ENCODE peak calls at places on chromosomes 12 and 14, in seven cellular contexts. One of them, this sample, is unnamed.

GRCh38 chr14:61671086-61671485 is 24.2 kb upstream of the HIF1A start:
- DNase-seq in head of caudate nucleus: no peak
- DNase-seq in GM03348: no peak
- DNase-seq in Calu3: no peak
- DNase-seq in WTC11: no peak
- DNase-seq in heart right ventricle: no peak
- DNase-seq in GM04504: no peak
- DNase-seq in this sample: no peak

GRCh38 chr12:75935544-75936242 is 95.9 kb downstream of the PHLDA1 start:
- DNase-seq in GM03348: no peak
- DNase-seq in GM04504: no peak
- DNase-seq in WTC11: no peak
- DNase-seq in heart right ventricle: no peak
- DNase-seq in Calu3: no peak
- DNase-seq in head of caudate nucleus: no peak
- DNase-seq in this sample: no peak

GRCh38 chr12:88453323-88453722 is 126.9 kb downstream of the KITLG start:
- DNase-seq in Calu3: no peak
- DNase-seq in GM03348: no peak
- DNase-seq in head of caudate nucleus: no peak
- DNase-seq in GM04504: no peak
- DNase-seq in heart right ventricle: no peak
- DNase-seq in WTC11: no peak
- DNase-seq in this sample: peak

GRCh38 chr12:6849976-6850560 is 1.0 kb downstream of the CDCA3 start:
- DNase-seq in head of caudate nucleus: no peak
- DNase-seq in GM04504: no peak
- DNase-seq in Calu3: no peak
- DNase-seq in GM03348: no peak
- DNase-seq in WTC11: no peak
- DNase-seq in heart right ventricle: no peak
- DNase-seq in this sample: no peak

GRCh38 chr12:19261773-19262172 is 132.2 kb downstream of the PLEKHA5 start:
- DNase-seq in WTC11: no peak
- DNase-seq in head of caudate nucleus: no peak
- DNase-seq in GM03348: no peak
- DNase-seq in GM04504: no peak
- DNase-seq in Calu3: no peak
- DNase-seq in heart right ventricle: no peak
- DNase-seq in this sample: peak

GRCh38 chr12:43338848-43339526 is 213.0 kb downstream of the ADAMTS20 start:
- DNase-seq in WTC11: no peak
- DNase-seq in GM04504: peak
- DNase-seq in GM03348: peak
- DNase-seq in Calu3: peak
- DNase-seq in heart right ventricle: peak
- DNase-seq in head of caudate nucleus: no peak
- DNase-seq in this sample: peak

GRCh38 chr12:59808317-59808910 is 212.6 kb downstream of the SLC16A7 start:
- DNase-seq in Calu3: no peak
- DNase-seq in GM04504: no peak
- DNase-seq in heart right ventricle: no peak
- DNase-seq in GM03348: peak
- DNase-seq in head of caudate nucleus: no peak
- DNase-seq in WTC11: no peak
- DNase-seq in this sample: peak

GRCh38 chr14:26811756-26812305 is 214.0 kb upstream of the NOVA1 start:
- DNase-seq in head of caudate nucleus: no peak
- DNase-seq in WTC11: no peak
- DNase-seq in heart right ventricle: no peak
- DNase-seq in GM03348: no peak
- DNase-seq in Calu3: no peak
- DNase-seq in GM04504: no peak
- DNase-seq in this sample: peak

GRCh38 chr12:60279224-60279623 is 683.4 kb downstream of the SLC16A7 start:
- DNase-seq in WTC11: no peak
- DNase-seq in heart right ventricle: no peak
- DNase-seq in head of caudate nucleus: no peak
- DNase-seq in GM03348: peak
- DNase-seq in Calu3: no peak
- DNase-seq in GM04504: peak
- DNase-seq in this sample: no peak

GRCh38 chr12:46915082-46915481 is 89.3 kb upstream of the SLC38A4 start:
- DNase-seq in GM03348: peak
- DNase-seq in GM04504: peak
- DNase-seq in Calu3: no peak
- DNase-seq in head of caudate nucleus: no peak
- DNase-seq in WTC11: no peak
- DNase-seq in heart right ventricle: no peak
- DNase-seq in this sample: peak

GRCh38 chr12:42213023-42213422 is 25.0 kb downstream of the YAF2 start:
- DNase-seq in GM03348: no peak
- DNase-seq in WTC11: no peak
- DNase-seq in Calu3: no peak
- DNase-seq in head of caudate nucleus: no peak
- DNase-seq in heart right ventricle: peak
- DNase-seq in GM04504: no peak
- DNase-seq in this sample: no peak

GRCh38 chr12:13000935-13001724 is 1.1 kb upstream of the HEBP1 start:
- DNase-seq in GM03348: peak
- DNase-seq in Calu3: peak
- DNase-seq in heart right ventricle: peak
- DNase-seq in GM04504: no peak
- DNase-seq in WTC11: peak
- DNase-seq in head of caudate nucleus: peak
- DNase-seq in this sample: peak

GRCh38 chr12:2804390-2805145 is 7.9 kb upstream of the ITFG2 start:
- DNase-seq in heart right ventricle: peak
- DNase-seq in WTC11: no peak
- DNase-seq in Calu3: no peak
- DNase-seq in GM03348: peak
- DNase-seq in GM04504: peak
- DNase-seq in head of caudate nucleus: no peak
- DNase-seq in this sample: peak

GRCh38 chr14:76908834-76909233 is 82.6 kb downstream of the LRRC74A start:
- DNase-seq in GM04504: no peak
- DNase-seq in WTC11: no peak
- DNase-seq in heart right ventricle: no peak
- DNase-seq in GM03348: no peak
- DNase-seq in Calu3: no peak
- DNase-seq in head of caudate nucleus: no peak
- DNase-seq in this sample: no peak

GRCh38 chr12:110677206-110677911 is 11.6 kb downstream of the HVCN1 start:
- DNase-seq in WTC11: no peak
- DNase-seq in heart right ventricle: peak
- DNase-seq in Calu3: no peak
- DNase-seq in GM03348: no peak
- DNase-seq in head of caudate nucleus: peak
- DNase-seq in GM04504: no peak
- DNase-seq in this sample: no peak

GRCh38 chr12:17642340-17642650 is 447.7 kb downstream of the RERGL start:
- DNase-seq in WTC11: no peak
- DNase-seq in heart right ventricle: no peak
- DNase-seq in Calu3: no peak
- DNase-seq in GM04504: no peak
- DNase-seq in head of caudate nucleus: no peak
- DNase-seq in GM03348: no peak
- DNase-seq in this sample: no peak

GRCh38 chr12:21324551-21324950 is 10.2 kb downstream of the SLCO1A2 start:
- DNase-seq in GM04504: no peak
- DNase-seq in head of caudate nucleus: no peak
- DNase-seq in heart right ventricle: no peak
- DNase-seq in GM03348: no peak
- DNase-seq in WTC11: no peak
- DNase-seq in Calu3: no peak
- DNase-seq in this sample: no peak

GRCh38 chr12:76866726-76867125 is 12.1 kb downstream of the CSRP2 start:
- DNase-seq in Calu3: no peak
- DNase-seq in WTC11: no peak
- DNase-seq in GM04504: peak
- DNase-seq in heart right ventricle: no peak
- DNase-seq in head of caudate nucleus: no peak
- DNase-seq in GM03348: peak
- DNase-seq in this sample: peak

GRCh38 chr14:49303952-49304516 is 282.1 kb downstream of the RPS29 start:
- DNase-seq in heart right ventricle: peak
- DNase-seq in GM04504: no peak
- DNase-seq in head of caudate nucleus: no peak
- DNase-seq in Calu3: peak
- DNase-seq in WTC11: peak
- DNase-seq in GM03348: peak
- DNase-seq in this sample: no peak

GRCh38 chr12:27667540-27667939 is 28.7 kb upstream of the REP15 start:
- DNase-seq in GM03348: peak
- DNase-seq in GM04504: peak
- DNase-seq in WTC11: no peak
- DNase-seq in heart right ventricle: no peak
- DNase-seq in Calu3: no peak
- DNase-seq in head of caudate nucleus: no peak
- DNase-seq in this sample: peak

GRCh38 chr14:35365130-35366047 is 39.2 kb downstream of the NFKBIA start:
- DNase-seq in head of caudate nucleus: no peak
- DNase-seq in heart right ventricle: peak
- DNase-seq in GM03348: peak
- DNase-seq in GM04504: no peak
- DNase-seq in Calu3: peak
- DNase-seq in WTC11: no peak
- DNase-seq in this sample: peak

GRCh38 chr12:89783321-89784060 is 74.9 kb upstream of the ATP2B1 start:
- DNase-seq in GM03348: peak
- DNase-seq in Calu3: no peak
- DNase-seq in heart right ventricle: peak
- DNase-seq in WTC11: no peak
- DNase-seq in GM04504: peak
- DNase-seq in head of caudate nucleus: peak
- DNase-seq in this sample: peak

GRCh38 chr12:80821513-80822000 is 104.8 kb downstream of the MYF5 start:
- DNase-seq in Calu3: no peak
- DNase-seq in WTC11: peak
- DNase-seq in heart right ventricle: peak
- DNase-seq in GM04504: no peak
- DNase-seq in head of caudate nucleus: no peak
- DNase-seq in GM03348: no peak
- DNase-seq in this sample: no peak

GRCh38 chr12:61823102-61823501 is 437.1 kb upstream of the USP15 start:
- DNase-seq in head of caudate nucleus: no peak
- DNase-seq in heart right ventricle: no peak
- DNase-seq in Calu3: no peak
- DNase-seq in WTC11: no peak
- DNase-seq in GM04504: no peak
- DNase-seq in GM03348: no peak
- DNase-seq in this sample: no peak

GRCh38 chr12:122947352-122947792 is 18.9 kb downstream of the ABCB9 start:
- DNase-seq in GM03348: no peak
- DNase-seq in WTC11: no peak
- DNase-seq in head of caudate nucleus: no peak
- DNase-seq in GM04504: no peak
- DNase-seq in Calu3: peak
- DNase-seq in heart right ventricle: peak
- DNase-seq in this sample: no peak

GRCh38 chr12:30416631-30417030 is 279.0 kb downstream of the IPO8 start:
- DNase-seq in heart right ventricle: no peak
- DNase-seq in GM04504: no peak
- DNase-seq in GM03348: no peak
- DNase-seq in WTC11: no peak
- DNase-seq in head of caudate nucleus: no peak
- DNase-seq in Calu3: no peak
- DNase-seq in this sample: no peak

GRCh38 chr14:80764496-80764895 is 177.0 kb downstream of the CEP128 start:
- DNase-seq in Calu3: no peak
- DNase-seq in head of caudate nucleus: no peak
- DNase-seq in GM04504: no peak
- DNase-seq in heart right ventricle: no peak
- DNase-seq in WTC11: no peak
- DNase-seq in GM03348: no peak
- DNase-seq in this sample: no peak

GRCh38 chr14:23694085-23694975 is 58.2 kb downstream of the DHRS2 start:
- DNase-seq in head of caudate nucleus: peak
- DNase-seq in heart right ventricle: no peak
- DNase-seq in GM04504: peak
- DNase-seq in WTC11: peak
- DNase-seq in Calu3: peak
- DNase-seq in GM03348: peak
- DNase-seq in this sample: peak

GRCh38 chr12:11765421-11765816 is 115.9 kb downstream of the ETV6 start:
- DNase-seq in heart right ventricle: no peak
- DNase-seq in head of caudate nucleus: no peak
- DNase-seq in WTC11: no peak
- DNase-seq in Calu3: no peak
- DNase-seq in GM03348: no peak
- DNase-seq in GM04504: no peak
- DNase-seq in this sample: no peak